ENCODE peak calls at places on chromosomes 5 and 9, in seven cellular contexts. U, Y, D, F, W, N and C are unnamed samples.

GRCh38 chr5:63125862-63126261 is 547.2 kb downstream of the LRRC70 start:
- DNase-seq in N (no peak), D (peak), W (peak), F (peak), U (peak), Y (no peak), C (no peak)

GRCh38 chr9:83511051-83511450 is 27.1 kb downstream of the FRMD3 start:
- DNase-seq in N (no peak), W (peak), Y (no peak), D (no peak), U (peak), F (no peak), C (no peak)

GRCh38 chr9:89025538-89025937 is 34.3 kb downstream of the S1PR3 start:
- DNase-seq in D (no peak), W (no peak), F (no peak), N (no peak), Y (no peak), U (no peak), C (no peak)

GRCh38 chr9:137441935-137442321 is 771 bp upstream of the ENTPD8 start:
- DNase-seq in U (no peak), W (no peak), Y (no peak), N (no peak), D (no peak), F (no peak), C (no peak)

GRCh38 chr9:131122158-131122557 is 3.2 kb upstream of the NUP214 start:
- DNase-seq in W (no peak), Y (no peak), D (no peak), N (no peak), F (no peak), U (no peak), C (no peak)

GRCh38 chr5:124742983-124743533 is 3.4 kb downstream of the ZNF608 start:
- DNase-seq in F (peak), N (no peak), Y (no peak), U (peak), W (peak), D (no peak), C (no peak)

GRCh38 chr9:110626109-110626829 is 42.3 kb upstream of the MUSK start:
- DNase-seq in W (peak), U (peak), N (peak), F (no peak), Y (peak), D (no peak), C (no peak)

GRCh38 chr9:127187231-127187956 is 65.0 kb upstream of the ANGPTL2 start:
- DNase-seq in N (peak), W (peak), D (no peak), Y (no peak), F (no peak), U (peak), C (no peak)

GRCh38 chr9:35801328-35802128 is 10.1 kb downstream of the NPR2 start:
- DNase-seq in Y (no peak), N (no peak), U (no peak), W (no peak), D (no peak), F (no peak), C (no peak)

GRCh38 chr9:134781895-134782294 is 98.7 kb upstream of the FCN2 start:
- DNase-seq in Y (no peak), W (no peak), F (peak), U (no peak), N (no peak), D (peak), C (no peak)

GRCh38 chr5:60870857-60871256 is 26.8 kb upstream of the ELOVL7 start:
- DNase-seq in D (no peak), F (no peak), W (no peak), U (no peak), N (no peak), Y (no peak), C (no peak)

GRCh38 chr5:53820119-53820801 is 259.8 kb downstream of the NDUFS4 start:
- DNase-seq in Y (no peak), U (no peak), F (no peak), N (no peak), D (no peak), W (no peak), C (no peak)

GRCh38 chr5:40823459-40823858 is 11.6 kb downstream of the RPL37 start:
- DNase-seq in W (peak), N (no peak), Y (no peak), U (no peak), F (no peak), D (no peak), C (no peak)

GRCh38 chr5:146620663-146621051 is 104.7 kb upstream of the GPR151 start:
- DNase-seq in Y (no peak), U (no peak), N (no peak), D (no peak), F (peak), W (no peak), C (peak)

GRCh38 chr5:32109236-32109635 is 64.9 kb downstream of the GOLPH3 start:
- DNase-seq in Y (no peak), W (no peak), N (peak), D (no peak), U (no peak), F (no peak), C (no peak)

GRCh38 chr9:134291452-134291881 is 34.8 kb upstream of the RXRA start:
- DNase-seq in W (no peak), N (no peak), Y (no peak), D (peak), F (no peak), U (no peak), C (no peak)

GRCh38 chr5:35129921-35130485 is 82.3 kb upstream of the AGXT2 start:
- DNase-seq in W (peak), F (no peak), N (no peak), Y (peak), U (peak), D (no peak), C (no peak)

GRCh38 chr5:58497956-58498942 is 7.0 kb downstream of the GAPT start:
- DNase-seq in U (peak), F (peak), W (peak), N (no peak), D (no peak), Y (no peak), C (peak)

GRCh38 chr5:127930311-127930710 is 153.3 kb upstream of the SLC12A2 start:
- DNase-seq in U (peak), Y (no peak), N (no peak), F (no peak), W (peak), D (no peak), C (no peak)

GRCh38 chr9:83384214-83384613 is 154.0 kb downstream of the FRMD3 start:
- DNase-seq in Y (no peak), D (no peak), W (no peak), U (no peak), F (peak), N (no peak), C (no peak)

GRCh38 chr9:38337706-38338264 is 54.7 kb upstream of the ALDH1B1 start:
- DNase-seq in N (no peak), D (no peak), U (no peak), F (no peak), W (no peak), Y (no peak), C (no peak)

GRCh38 chr5:136337788-136338187 is 27.6 kb downstream of the TRPC7 start:
- DNase-seq in N (no peak), D (no peak), U (no peak), Y (no peak), F (no peak), W (no peak), C (peak)

GRCh38 chr9:134287591-134288518 is 38.4 kb upstream of the RXRA start:
- DNase-seq in N (no peak), F (no peak), U (no peak), Y (no peak), W (no peak), D (no peak), C (no peak)

GRCh38 chr9:88017086-88017485 is 42.8 kb upstream of the CDK20 start:
- DNase-seq in Y (no peak), U (peak), D (no peak), W (no peak), N (peak), F (no peak), C (no peak)

GRCh38 chr5:13188393-13188792 is 756.1 kb downstream of the DNAH5 start:
- DNase-seq in W (peak), Y (no peak), D (no peak), N (peak), F (no peak), U (no peak), C (no peak)

GRCh38 chr5:123503299-123503698 is 8.7 kb upstream of the CSNK1G3 start:
- DNase-seq in D (no peak), N (no peak), W (no peak), U (no peak), F (no peak), Y (no peak), C (no peak)

GRCh38 chr9:99057665-99058625 is 47.0 kb upstream of the TGFBR1 start:
- DNase-seq in W (peak), U (peak), D (peak), F (no peak), Y (peak), N (no peak), C (no peak)

GRCh38 chr5:55472642-55473041 is 62.1 kb downstream of the PLPP1 start:
- DNase-seq in W (no peak), D (no peak), U (no peak), F (no peak), N (no peak), Y (no peak), C (no peak)

GRCh38 chr5:180154821-180155220 is 54.2 kb downstream of the RASGEF1C start:
- DNase-seq in Y (no peak), F (no peak), U (no peak), W (no peak), D (no peak), N (no peak), C (no peak)

GRCh38 chr5:16897800-16898199 is 38.3 kb downstream of the MYO10 start:
- DNase-seq in U (no peak), F (no peak), D (no peak), W (no peak), Y (no peak), N (no peak), C (no peak)